ENCODE peak calls at places on chromosomes 2 and 18, in nine cellular contexts. One of them, this sample, is unnamed.

GRCh38 chr2:128449226-128450061 is 130.8 kb upstream of the HS6ST1 start:
- DNase-seq in HFF-Myc: no peak
- DNase-seq in AG04450: no peak
- DNase-seq in Panc1: no peak
- DNase-seq in astrocyte: no peak
- DNase-seq in WERI-Rb-1: peak
- DNase-seq in GM06990: no peak
- DNase-seq in stomach: peak
- DNase-seq in GM12878: no peak
- DNase-seq in this sample: no peak

GRCh38 chr18:56570971-56571370 is 67.4 kb downstream of the TXNL1 start:
- DNase-seq in HFF-Myc: no peak
- DNase-seq in AG04450: no peak
- DNase-seq in Panc1: no peak
- DNase-seq in astrocyte: no peak
- DNase-seq in WERI-Rb-1: no peak
- DNase-seq in GM06990: no peak
- DNase-seq in stomach: no peak
- DNase-seq in GM12878: no peak
- DNase-seq in this sample: no peak

GRCh38 chr2:109554758-109555157 is 59.0 kb downstream of the SEPTIN10 start:
- DNase-seq in HFF-Myc: no peak
- DNase-seq in AG04450: no peak
- DNase-seq in Panc1: no peak
- DNase-seq in astrocyte: no peak
- DNase-seq in WERI-Rb-1: no peak
- DNase-seq in GM06990: no peak
- DNase-seq in stomach: no peak
- DNase-seq in GM12878: no peak
- DNase-seq in this sample: no peak

GRCh38 chr2:169711751-169712509 is 17.7 kb downstream of the PHOSPHO2 start:
- DNase-seq in HFF-Myc: no peak
- DNase-seq in AG04450: no peak
- DNase-seq in Panc1: no peak
- DNase-seq in astrocyte: no peak
- DNase-seq in WERI-Rb-1: no peak
- DNase-seq in GM06990: no peak
- DNase-seq in stomach: no peak
- DNase-seq in GM12878: no peak
- DNase-seq in this sample: peak

GRCh38 chr2:168510125-168510756 is 54.2 kb downstream of the CERS6 start:
- DNase-seq in HFF-Myc: no peak
- DNase-seq in AG04450: no peak
- DNase-seq in Panc1: no peak
- DNase-seq in astrocyte: no peak
- DNase-seq in WERI-Rb-1: no peak
- DNase-seq in GM06990: no peak
- DNase-seq in stomach: no peak
- DNase-seq in GM12878: no peak
- DNase-seq in this sample: no peak

GRCh38 chr2:186949716-186950256 is 100.8 kb upstream of the ZSWIM2 start:
- DNase-seq in HFF-Myc: no peak
- DNase-seq in AG04450: no peak
- DNase-seq in Panc1: no peak
- DNase-seq in astrocyte: no peak
- DNase-seq in WERI-Rb-1: no peak
- DNase-seq in GM06990: no peak
- DNase-seq in stomach: no peak
- DNase-seq in GM12878: no peak
- DNase-seq in this sample: no peak

GRCh38 chr2:204571911-204572310 is 26.6 kb downstream of the PARD3B start:
- DNase-seq in HFF-Myc: no peak
- DNase-seq in AG04450: no peak
- DNase-seq in Panc1: no peak
- DNase-seq in astrocyte: no peak
- DNase-seq in WERI-Rb-1: no peak
- DNase-seq in GM06990: no peak
- DNase-seq in stomach: no peak
- DNase-seq in GM12878: no peak
- DNase-seq in this sample: no peak

GRCh38 chr2:181823405-181823804 is 68.1 kb upstream of the ITPRID2 start:
- DNase-seq in HFF-Myc: no peak
- DNase-seq in AG04450: no peak
- DNase-seq in Panc1: no peak
- DNase-seq in astrocyte: no peak
- DNase-seq in WERI-Rb-1: no peak
- DNase-seq in GM06990: no peak
- DNase-seq in stomach: no peak
- DNase-seq in GM12878: no peak
- DNase-seq in this sample: no peak

GRCh38 chr2:117850015-117850414 is 35.5 kb downstream of the DDX18 start:
- DNase-seq in HFF-Myc: no peak
- DNase-seq in AG04450: no peak
- DNase-seq in Panc1: no peak
- DNase-seq in astrocyte: no peak
- DNase-seq in WERI-Rb-1: peak
- DNase-seq in GM06990: no peak
- DNase-seq in stomach: no peak
- DNase-seq in GM12878: no peak
- DNase-seq in this sample: no peak

GRCh38 chr2:96207778-96208143 is 866 bp downstream of the STARD7 start:
- DNase-seq in HFF-Myc: no peak
- DNase-seq in AG04450: no peak
- DNase-seq in Panc1: no peak
- DNase-seq in astrocyte: no peak
- DNase-seq in WERI-Rb-1: no peak
- DNase-seq in GM06990: no peak
- DNase-seq in stomach: no peak
- DNase-seq in GM12878: no peak
- DNase-seq in this sample: no peak

GRCh38 chr2:15668611-15669305 is 77.1 kb downstream of the DDX1 start:
- DNase-seq in HFF-Myc: no peak
- DNase-seq in AG04450: peak
- DNase-seq in Panc1: no peak
- DNase-seq in astrocyte: no peak
- DNase-seq in WERI-Rb-1: peak
- DNase-seq in GM06990: no peak
- DNase-seq in stomach: no peak
- DNase-seq in GM12878: no peak
- DNase-seq in this sample: peak

GRCh38 chr2:100563407-100564247 is 834 bp downstream of the PDCL3 start:
- DNase-seq in HFF-Myc: no peak
- DNase-seq in AG04450: no peak
- DNase-seq in Panc1: no peak
- DNase-seq in astrocyte: no peak
- DNase-seq in WERI-Rb-1: peak
- DNase-seq in GM06990: no peak
- DNase-seq in stomach: no peak
- DNase-seq in GM12878: no peak
- DNase-seq in this sample: no peak

GRCh38 chr2:8103085-8103708 is 578.7 kb upstream of the ID2 start:
- DNase-seq in HFF-Myc: no peak
- DNase-seq in AG04450: peak
- DNase-seq in Panc1: no peak
- DNase-seq in astrocyte: no peak
- DNase-seq in WERI-Rb-1: no peak
- DNase-seq in GM06990: no peak
- DNase-seq in stomach: no peak
- DNase-seq in GM12878: no peak
- DNase-seq in this sample: no peak

GRCh38 chr2:8110716-8111115 is 571.1 kb upstream of the ID2 start:
- DNase-seq in HFF-Myc: no peak
- DNase-seq in AG04450: no peak
- DNase-seq in Panc1: no peak
- DNase-seq in astrocyte: no peak
- DNase-seq in WERI-Rb-1: no peak
- DNase-seq in GM06990: no peak
- DNase-seq in stomach: no peak
- DNase-seq in GM12878: no peak
- DNase-seq in this sample: no peak

GRCh38 chr2:8102470-8102869 is 579.4 kb upstream of the ID2 start:
- DNase-seq in HFF-Myc: no peak
- DNase-seq in AG04450: no peak
- DNase-seq in Panc1: no peak
- DNase-seq in astrocyte: no peak
- DNase-seq in WERI-Rb-1: no peak
- DNase-seq in GM06990: no peak
- DNase-seq in stomach: no peak
- DNase-seq in GM12878: no peak
- DNase-seq in this sample: no peak

GRCh38 chr2:8107162-8107561 is 574.7 kb upstream of the ID2 start:
- DNase-seq in HFF-Myc: no peak
- DNase-seq in AG04450: no peak
- DNase-seq in Panc1: no peak
- DNase-seq in astrocyte: no peak
- DNase-seq in WERI-Rb-1: no peak
- DNase-seq in GM06990: no peak
- DNase-seq in stomach: no peak
- DNase-seq in GM12878: no peak
- DNase-seq in this sample: no peak

DNA sequence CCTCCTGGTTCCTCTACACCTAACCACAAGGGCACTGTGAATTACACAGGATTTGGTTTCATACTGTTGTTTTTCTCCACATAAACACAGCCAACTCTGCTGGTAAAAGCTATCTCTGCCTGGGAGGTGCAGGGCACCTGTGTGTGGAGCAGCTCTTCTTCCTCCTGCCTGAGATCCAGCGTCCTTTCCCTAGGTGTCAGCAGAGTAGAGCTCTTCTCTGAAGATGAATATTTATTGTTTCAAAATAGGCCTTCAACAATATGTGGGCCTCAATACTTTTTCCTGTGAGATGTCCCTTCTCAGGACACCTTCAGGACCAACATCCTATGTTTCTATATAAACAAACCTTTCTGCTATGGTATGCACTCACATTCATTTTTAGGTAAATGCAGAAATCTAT is 573.9 kb upstream of the ID2 start:
- DNase-seq in HFF-Myc: no peak
- DNase-seq in AG04450: no peak
- DNase-seq in Panc1: no peak
- DNase-seq in astrocyte: no peak
- DNase-seq in WERI-Rb-1: no peak
- DNase-seq in GM06990: no peak
- DNase-seq in stomach: no peak
- DNase-seq in GM12878: no peak
- DNase-seq in this sample: no peak
- TF ChIP-seq CTCF in HFF-Myc: no peak
- TF ChIP-seq CTCF in AG04450: no peak
- TF ChIP-seq CTCF in Panc1: no peak
- TF ChIP-seq CTCF in astrocyte: no peak
- TF ChIP-seq CTCF in WERI-Rb-1: no peak
- TF ChIP-seq CTCF in GM06990: no peak
- TF ChIP-seq CTCF in stomach: no peak
- TF ChIP-seq CTCF in GM12878: no peak
- TF ChIP-seq CTCF in this sample: no peak

DNA sequence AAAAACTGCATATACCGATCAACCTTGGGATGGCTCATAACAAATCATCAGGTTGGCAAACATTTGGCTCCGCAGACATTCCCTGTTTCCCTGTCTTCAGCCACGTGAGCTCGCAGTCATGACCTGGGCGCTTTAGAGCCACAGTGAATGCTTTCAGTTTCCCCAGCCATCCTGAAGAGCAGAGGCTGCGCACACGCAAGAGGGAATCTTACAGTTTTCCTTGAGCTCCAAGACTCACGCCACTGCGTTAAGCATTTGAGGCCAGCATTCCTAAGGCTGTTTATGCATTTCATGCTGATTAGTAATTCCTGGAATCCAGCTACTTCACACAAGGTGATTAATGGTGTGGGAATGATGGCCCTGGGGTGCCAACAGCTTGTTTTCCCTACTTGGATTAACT is 95.1 kb downstream of the MTCL1 start:
- DNase-seq in HFF-Myc: peak
- DNase-seq in AG04450: peak
- DNase-seq in Panc1: peak
- DNase-seq in astrocyte: peak
- DNase-seq in WERI-Rb-1: no peak
- DNase-seq in GM06990: no peak
- DNase-seq in stomach: no peak
- DNase-seq in GM12878: no peak
- DNase-seq in this sample: peak
- H3K4me3 ChIP-seq in HFF-Myc: no peak
- H3K4me3 ChIP-seq in AG04450: no peak
- H3K4me3 ChIP-seq in Panc1: no peak
- H3K4me3 ChIP-seq in astrocyte: peak
- H3K4me3 ChIP-seq in WERI-Rb-1: no peak
- H3K4me3 ChIP-seq in GM06990: no peak
- H3K4me3 ChIP-seq in stomach: no peak
- H3K4me3 ChIP-seq in GM12878: no peak
- H3K4me3 ChIP-seq in this sample: peak

GRCh38 chr18:8984131-8984670 is 118.3 kb upstream of the NDUFV2 start:
- DNase-seq in HFF-Myc: no peak
- DNase-seq in AG04450: no peak
- DNase-seq in Panc1: no peak
- DNase-seq in astrocyte: no peak
- DNase-seq in WERI-Rb-1: peak
- DNase-seq in GM06990: no peak
- DNase-seq in stomach: no peak
- DNase-seq in GM12878: no peak
- DNase-seq in this sample: no peak

GRCh38 chr18:8978394-8978793 is 124.1 kb upstream of the NDUFV2 start:
- DNase-seq in HFF-Myc: no peak
- DNase-seq in AG04450: no peak
- DNase-seq in Panc1: no peak
- DNase-seq in astrocyte: no peak
- DNase-seq in WERI-Rb-1: no peak
- DNase-seq in GM06990: no peak
- DNase-seq in stomach: no peak
- DNase-seq in GM12878: no peak
- DNase-seq in this sample: no peak

GRCh38 chr18:8980496-8981402 is 121.8 kb upstream of the NDUFV2 start:
- DNase-seq in HFF-Myc: no peak
- DNase-seq in AG04450: no peak
- DNase-seq in Panc1: no peak
- DNase-seq in astrocyte: no peak
- DNase-seq in WERI-Rb-1: no peak
- DNase-seq in GM06990: no peak
- DNase-seq in stomach: no peak
- DNase-seq in GM12878: no peak
- DNase-seq in this sample: no peak

GRCh38 chr18:8979258-8979988 is 123.1 kb upstream of the NDUFV2 start:
- DNase-seq in HFF-Myc: no peak
- DNase-seq in AG04450: no peak
- DNase-seq in Panc1: no peak
- DNase-seq in astrocyte: no peak
- DNase-seq in WERI-Rb-1: no peak
- DNase-seq in GM06990: no peak
- DNase-seq in stomach: no peak
- DNase-seq in GM12878: no peak
- DNase-seq in this sample: no peak

GRCh38 chr18:8982416-8983183 is 119.9 kb upstream of the NDUFV2 start:
- DNase-seq in HFF-Myc: peak
- DNase-seq in AG04450: peak
- DNase-seq in Panc1: peak
- DNase-seq in astrocyte: peak
- DNase-seq in WERI-Rb-1: peak
- DNase-seq in GM06990: no peak
- DNase-seq in stomach: peak
- DNase-seq in GM12878: no peak
- DNase-seq in this sample: peak
- TF ChIP-seq CTCF in HFF-Myc: peak
- TF ChIP-seq CTCF in AG04450: peak
- TF ChIP-seq CTCF in Panc1: peak
- TF ChIP-seq CTCF in astrocyte: peak
- TF ChIP-seq CTCF in WERI-Rb-1: peak
- TF ChIP-seq CTCF in GM06990: peak
- TF ChIP-seq CTCF in stomach: peak
- TF ChIP-seq CTCF in GM12878: peak
- TF ChIP-seq CTCF in this sample: peak

GRCh38 chr18:33576999-33577687 is 876 bp upstream of the ASXL3 start:
- DNase-seq in HFF-Myc: no peak
- DNase-seq in AG04450: no peak
- DNase-seq in Panc1: no peak
- DNase-seq in astrocyte: no peak
- DNase-seq in WERI-Rb-1: no peak
- DNase-seq in GM06990: no peak
- DNase-seq in stomach: no peak
- DNase-seq in GM12878: no peak
- DNase-seq in this sample: no peak
- H3K4me3 ChIP-seq in HFF-Myc: no peak
- H3K4me3 ChIP-seq in AG04450: peak
- H3K4me3 ChIP-seq in Panc1: peak
- H3K4me3 ChIP-seq in astrocyte: peak
- H3K4me3 ChIP-seq in WERI-Rb-1: peak
- H3K4me3 ChIP-seq in GM06990: no peak
- H3K4me3 ChIP-seq in stomach: peak
- H3K4me3 ChIP-seq in GM12878: no peak
- H3K4me3 ChIP-seq in this sample: peak